ENCODE peak calls at places on chromosomes 3 and 15, in four cellular contexts. G, I, U and P are unnamed samples.
A peak's percentile ranks its signal among the peaks of the same experiment; 100 is the strongest.

GRCh38 chr3:106518516-106518915 is 649.7 kb upstream of the CBLB start:
- DNase-seq in U (no peak), I (no peak), G (peak; percentile 67), P (peak; percentile 55)

GRCh38 chr15:94324835-94325767 is 93.7 kb downstream of the MCTP2 start:
- DNase-seq in G (no peak), U (no peak), I (no peak), P (no peak)

GRCh38 chr3:161852744-161853143 is 356.1 kb downstream of the OTOL1 start:
- DNase-seq in U (no peak), I (no peak), G (no peak), P (no peak)

GRCh38 chr3:108006077-108006675 is 84.7 kb downstream of the CD47 start:
- DNase-seq in I (peak; percentile 5), G (peak; percentile 27), U (no peak), P (no peak)

GRCh38 chr3:48826451-48826850 is 21.2 kb downstream of the PRKAR2A start:
- DNase-seq in G (no peak), I (no peak), U (no peak), P (peak; percentile 96)

GRCh38 chr15:101115887-101116680 is 135.8 kb downstream of the CHSY1 start:
- DNase-seq in I (no peak), U (no peak), G (no peak), P (peak; percentile 77)

GRCh38 chr15:93024293-93024692 is 64.7 kb downstream of the RGMA start:
- DNase-seq in I (no peak), G (no peak), U (no peak), P (no peak)

GRCh38 chr15:59689626-59690236 is 611 bp upstream of the BNIP2 start:
- DNase-seq in I (no peak), G (peak; percentile 93), U (no peak), P (peak; percentile 47)

GRCh38 chr3:152574461-152575079 is 260.4 kb upstream of the P2RY1 start:
- DNase-seq in U (peak; percentile 26), G (peak; percentile 58), I (peak; percentile 23), P (peak; percentile 51)

GRCh38 chr3:157351981-157352380 is 84.7 kb upstream of the PTX3 start:
- DNase-seq in U (no peak), I (peak; percentile 20), G (no peak), P (no peak)

GRCh38 chr3:123636431-123636841 is 51.6 kb upstream of the HACD2 start:
- DNase-seq in G (no peak), U (no peak), I (peak; percentile 89), P (no peak)

GRCh38 chr3:119794971-119795612 is 13.2 kb downstream of the NR1I2 start:
- DNase-seq in I (peak; percentile 74), G (peak; percentile 88), U (no peak), P (no peak)

GRCh38 chr15:75067123-75067854 is 43.9 kb downstream of the PPCDC start:
- DNase-seq in I (peak; percentile 25), G (no peak), U (no peak), P (peak; percentile 73)

GRCh38 chr3:12557472-12558105 is 702 bp downstream of the MKRN2 start:
- DNase-seq in G (no peak), I (no peak), U (no peak), P (peak; percentile 59)

GRCh38 chr3:139934557-139935070 is 371 bp upstream of the CLSTN2 start:
- DNase-seq in I (no peak), U (no peak), G (peak; percentile 37), P (no peak)

GRCh38 chr3:159252274-159252673 is 450.4 kb downstream of the MFSD1 start:
- DNase-seq in U (no peak), G (no peak), I (no peak), P (no peak)

GRCh38 chr15:34203936-34204335 is 6.0 kb downstream of the KATNBL1 start:
- DNase-seq in I (no peak), U (no peak), G (no peak), P (no peak)

GRCh38 chr3:139601191-139601961 is 61.8 kb upstream of the RBP1 start:
- DNase-seq in G (peak; percentile 11), U (no peak), I (no peak), P (no peak)

GRCh38 chr3:122974764-122975162 is 52.8 kb downstream of the SEMA5B start:
- DNase-seq in U (no peak), I (no peak), G (no peak), P (peak; percentile 54)

GRCh38 chr3:185409957-185410356 is 47.0 kb downstream of the MAP3K13 start:
- DNase-seq in G (no peak), I (no peak), U (no peak), P (no peak)

GRCh38 chr3:124995460-124995994 is 60.3 kb downstream of the HEG1 start:
- DNase-seq in U (peak; percentile 20), I (peak; percentile 13), G (peak; percentile 58), P (peak; percentile 48)

GRCh38 chr3:10437995-10438901 is 67.1 kb downstream of the ATP2B2 start:
- DNase-seq in I (peak; percentile 56), U (no peak), G (no peak), P (peak; percentile 96)

GRCh38 chr3:107367353-107367752 is 9.9 kb upstream of the CCDC54 start:
- DNase-seq in I (peak; percentile 54), G (peak; percentile 62), U (no peak), P (peak; percentile 88)

GRCh38 chr3:83230376-83230775 is 1468.9 kb upstream of the GBE1 start:
- DNase-seq in I (no peak), U (no peak), G (no peak), P (no peak)

GRCh38 chr3:145125307-145125706 is 1035.7 kb downstream of the PLOD2 start:
- DNase-seq in G (no peak), U (no peak), I (no peak), P (no peak)

GRCh38 chr15:98887976-98888375 is 119.6 kb downstream of the PGPEP1L start:
- DNase-seq in G (no peak), I (no peak), U (no peak), P (no peak)

DNA sequence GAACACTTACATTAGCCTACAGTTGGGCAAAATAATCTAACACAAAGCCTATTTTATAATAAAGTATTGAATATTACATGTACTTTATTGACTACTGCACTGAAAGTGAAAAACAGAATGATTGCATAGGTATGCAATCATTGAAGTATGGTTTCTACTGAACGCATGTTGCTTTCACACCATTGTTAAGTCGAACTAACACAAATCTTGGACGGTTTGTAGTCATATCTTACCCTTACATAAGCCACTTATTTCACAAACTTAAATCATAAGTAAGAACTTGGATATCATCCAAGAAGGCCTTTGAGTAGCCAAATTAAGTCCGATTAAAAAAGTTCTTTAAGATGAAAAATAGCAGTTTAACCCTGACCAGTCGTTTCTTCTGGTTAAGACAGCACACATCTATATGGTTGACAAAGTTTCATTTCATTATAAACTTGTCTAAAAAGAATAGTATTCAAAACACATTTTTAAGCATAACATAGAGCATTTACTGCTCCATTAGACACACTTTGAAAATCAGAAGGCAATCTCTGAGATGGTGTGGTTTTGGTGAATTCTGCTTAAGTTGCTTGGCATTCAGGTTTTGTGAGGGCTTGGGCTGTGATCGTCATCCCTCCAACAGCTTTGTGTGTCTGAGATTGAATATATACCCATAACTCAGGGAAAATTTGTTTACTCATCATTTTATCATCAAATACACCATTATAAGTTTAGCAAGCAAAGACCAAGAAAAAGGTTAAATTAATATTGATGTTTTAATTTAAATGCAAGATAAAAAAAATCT is 92.1 kb downstream of the NFKBIZ start:
- DNase-seq in G (no peak), I (no peak), U (no peak), P (peak; percentile 67)
- TF ChIP-seq ELK1 in G (no peak), I (no peak), U (no peak), P (no peak)

DNA sequence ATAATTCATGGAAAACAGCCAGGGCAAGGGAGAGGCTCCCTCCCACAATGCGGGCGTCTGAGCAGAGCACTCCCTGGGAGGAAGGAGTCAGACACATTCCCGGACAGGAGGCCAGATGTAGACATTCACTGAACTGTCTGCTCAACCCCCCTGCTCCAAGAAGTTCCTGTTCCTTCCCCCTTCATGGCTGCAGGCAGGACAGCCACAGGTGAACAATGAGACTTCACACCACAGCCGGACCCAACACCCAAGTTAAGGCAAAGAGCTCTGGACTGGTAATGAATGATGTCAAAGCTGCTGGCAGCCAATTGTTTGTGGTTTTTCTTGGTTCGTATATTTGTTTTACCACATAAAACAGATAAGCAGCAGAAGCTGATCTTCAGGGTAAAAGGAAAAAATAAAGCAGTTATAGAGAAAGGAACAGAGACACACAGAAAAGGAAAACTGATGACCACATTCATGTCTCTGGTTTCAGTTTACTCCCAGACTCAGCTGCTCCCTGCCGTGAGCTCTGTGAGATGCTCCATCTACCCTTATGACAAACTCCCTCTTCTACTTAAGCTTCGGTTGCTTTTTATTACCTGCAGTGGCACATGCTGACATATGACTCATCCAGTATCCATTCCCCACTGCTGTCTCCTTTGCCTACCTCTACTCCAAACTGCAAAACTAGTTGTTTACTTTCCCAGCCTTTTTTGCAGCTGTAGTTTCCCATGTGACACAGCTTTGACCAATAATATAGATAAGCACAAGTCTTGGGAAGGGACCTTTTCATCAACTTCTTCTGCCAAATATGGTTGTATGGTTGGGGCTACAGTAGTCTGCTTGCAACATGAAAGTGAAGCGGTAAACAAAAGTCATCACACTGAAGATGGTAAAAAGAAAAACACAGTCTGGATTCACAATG is 33.1 kb downstream of the DZIP1L start:
- DNase-seq in U (peak; percentile 27), G (peak; percentile 70), I (no peak), P (peak; percentile 93)
- TF ChIP-seq ELK1 in U (no peak), G (no peak), I (no peak), P (no peak)

GRCh38 chr3:195512798-195513345 is 30.3 kb downstream of the PPP1R2 start:
- DNase-seq in U (no peak), I (no peak), G (no peak), P (no peak)

GRCh38 chr3:195522254-195523023 is 20.7 kb downstream of the PPP1R2 start:
- DNase-seq in G (peak; percentile 13), U (no peak), I (peak; percentile 25), P (peak; percentile 35)

GRCh38 chr3:195511136-195511535 is 32.0 kb downstream of the PPP1R2 start:
- DNase-seq in G (no peak), I (no peak), U (no peak), P (no peak)

GRCh38 chr3:195517030-195517429 is 26.1 kb downstream of the PPP1R2 start:
- DNase-seq in G (no peak), I (no peak), U (no peak), P (no peak)
- TF ChIP-seq ELK1 in G (no peak), I (no peak), U (no peak), P (no peak)

GRCh38 chr3:110272525-110272924 is 799.1 kb upstream of the NECTIN3 start:
- DNase-seq in G (no peak), I (no peak), U (no peak), P (no peak)
- TF ChIP-seq ELK1 in G (no peak), I (no peak), U (no peak), P (no peak)

DNA sequence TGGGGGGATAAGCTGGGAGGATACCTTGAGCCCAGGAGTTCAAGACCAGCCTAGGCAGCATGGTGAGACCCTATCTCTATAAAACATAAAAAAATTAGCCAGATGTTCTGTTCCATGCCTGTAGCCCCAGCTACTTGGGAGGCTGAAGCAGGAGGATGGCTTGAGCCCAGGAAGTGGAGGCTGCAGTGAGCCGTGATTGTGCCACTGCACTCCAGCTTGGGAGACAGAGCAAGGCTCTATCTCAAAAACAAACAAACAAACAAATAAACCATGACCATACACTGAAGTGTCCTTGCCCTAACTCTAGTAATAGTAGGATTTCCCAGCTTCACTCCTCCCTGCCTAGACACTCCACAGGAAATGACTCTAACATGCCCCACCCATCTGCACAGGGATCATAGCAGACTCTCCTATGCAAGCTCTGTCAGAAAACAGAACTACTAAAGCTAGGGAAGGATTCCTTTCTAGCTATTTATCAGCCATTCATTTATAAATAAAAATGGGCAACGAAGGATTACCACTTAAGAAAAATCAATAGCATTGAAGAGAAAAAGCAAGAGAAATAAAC is 4.6 kb downstream of the ERICH6 start:
- DNase-seq in G (peak; percentile 37), U (no peak), I (no peak), P (peak; percentile 53)
- TF ChIP-seq ELK1 in G (no peak), U (no peak), I (no peak), P (no peak)